ENCODE peak calls at places on chromosome 2, in eight cellular contexts. H is GM23338, T is HCT116, V is K562, S is endothelial cell of umbilical vein, G is HepG2, Z is GM12878, W is H1. B is an unnamed sample.

GRCh38 chr2:5954509-5954908 is 262.3 kb downstream of the SOX11 start:
- DNase-seq in H (no peak), S (no peak), W (no peak), Z (no peak), V (no peak), G (no peak), T (no peak), B (no peak)

GRCh38 chr2:14910659-14911058 is 278.1 kb downstream of the LRATD1 start:
- DNase-seq in Z (no peak), W (no peak), V (no peak), G (no peak), S (no peak), T (no peak), H (no peak), B (no peak)

GRCh38 chr2:86580560-86580959 is 17.3 kb upstream of the CHMP3 start:
- DNase-seq in S (no peak), H (no peak), T (no peak), G (no peak), V (no peak), Z (no peak), W (no peak), B (no peak)

GRCh38 chr2:162243305-162243693 is at the start of gene FAP:
- DNase-seq in V (no peak), T (no peak), Z (no peak), S (peak), W (no peak), H (no peak), G (no peak), B (no peak)

GRCh38 chr2:217086038-217086522 is 226.2 kb upstream of the TNP1 start:
- DNase-seq in T (no peak), W (no peak), S (no peak), Z (no peak), H (no peak), V (no peak), G (no peak), B (no peak)

GRCh38 chr2:217331577-217332139 is 471.8 kb upstream of the TNP1 start:
- DNase-seq in S (peak), H (peak), T (no peak), G (peak), V (no peak), W (no peak), Z (no peak), B (no peak)

GRCh38 chr2:118967124-118967880 is 25.3 kb downstream of the MARCO start:
- DNase-seq in S (no peak), W (peak), T (no peak), H (no peak), Z (no peak), G (no peak), V (no peak), B (no peak)

GRCh38 chr2:161369311-161369710 is 46.8 kb upstream of the TBR1 start:
- DNase-seq in S (no peak), V (no peak), G (no peak), T (no peak), W (no peak), Z (no peak), H (peak), B (peak)

GRCh38 chr2:85712849-85713612 is 18.9 kb downstream of the GNLY start:
- DNase-seq in W (no peak), Z (no peak), V (no peak), G (no peak), T (no peak), H (no peak), S (peak), B (no peak)

GRCh38 chr2:101076581-101076980 is 74.5 kb downstream of the RPL31 start:
- DNase-seq in T (no peak), V (no peak), G (no peak), Z (no peak), W (no peak), H (no peak), S (no peak), B (no peak)
- TF ChIP-seq POLR2AphosphoS5 in T (no peak), V (no peak), G (no peak), Z (no peak), W (no peak), H (no peak), S (no peak), B (no peak)

DNA sequence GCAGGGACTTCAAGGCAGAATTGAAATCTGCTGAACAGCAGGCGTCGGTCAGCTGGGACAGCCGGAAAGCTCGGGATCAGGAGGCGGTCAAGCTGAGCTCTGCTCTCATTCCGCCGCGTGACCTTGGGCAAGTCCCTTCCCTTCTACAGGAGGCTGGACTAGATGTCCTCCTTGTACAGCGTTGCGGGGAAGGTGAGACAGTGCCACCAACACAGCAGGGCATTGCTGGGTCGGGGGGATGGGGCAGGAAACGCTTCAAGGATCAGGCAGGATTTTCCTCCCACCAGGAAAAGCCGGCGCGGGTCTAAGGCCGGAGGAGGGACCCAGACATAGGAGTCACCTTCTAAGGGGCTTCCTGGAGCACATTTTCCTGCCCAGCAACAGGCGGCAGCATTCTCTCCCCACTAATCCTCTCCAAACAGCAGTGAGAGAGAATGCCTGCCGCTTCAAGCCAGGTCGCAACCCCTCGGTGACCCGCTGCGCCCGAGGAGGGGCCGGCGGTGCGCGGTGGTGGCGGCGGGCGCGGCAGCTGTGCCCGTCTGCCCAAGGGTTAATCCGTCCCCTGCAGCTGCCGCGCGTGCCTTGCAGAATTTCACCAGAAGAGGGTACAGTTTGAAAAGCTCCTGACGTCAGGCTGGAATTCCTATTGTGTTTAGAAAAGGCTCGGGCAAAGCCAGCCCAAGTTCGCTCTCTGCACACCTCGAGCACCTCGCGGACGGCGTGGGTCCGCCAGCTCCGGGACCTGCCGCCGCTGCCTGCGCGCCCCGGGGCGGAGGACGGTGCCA is at the start of gene KCNF1:
- DNase-seq in Z (no peak), T (no peak), W (no peak), H (peak), G (peak), V (no peak), S (peak), B (no peak)
- TF ChIP-seq EZH2 in Z (no peak), T (no peak), W (peak), H (peak), G (peak), V (no peak), S (no peak), B (no peak)

GRCh38 chr2:230946429-230947234 is 21.6 kb upstream of the GPR55 start:
- DNase-seq in Z (no peak), S (no peak), G (no peak), T (no peak), W (no peak), V (no peak), H (no peak), B (no peak)
- TF ChIP-seq POLR2AphosphoS5 in Z (peak), S (no peak), G (no peak), T (no peak), W (no peak), V (no peak), H (no peak), B (no peak)

GRCh38 chr2:72145658-72146329 is 1.9 kb downstream of the CYP26B1 start:
- DNase-seq in H (peak), W (peak), T (no peak), V (no peak), G (no peak), S (no peak), Z (no peak), B (no peak)

GRCh38 chr2:72147303-72147970 is at the start of gene CYP26B1:
- DNase-seq in S (peak), Z (no peak), W (peak), T (no peak), G (no peak), H (peak), V (no peak), B (no peak)

GRCh38 chr2:72147971-72148369 is 308 bp upstream of the CYP26B1 start:
- DNase-seq in G (no peak), Z (no peak), W (no peak), T (no peak), H (no peak), V (no peak), S (no peak), B (no peak)

GRCh38 chr2:72144746-72145657 is 2.7 kb downstream of the CYP26B1 start:
- DNase-seq in H (peak), T (peak), Z (no peak), S (peak), V (no peak), W (peak), G (peak), B (peak)

DNA sequence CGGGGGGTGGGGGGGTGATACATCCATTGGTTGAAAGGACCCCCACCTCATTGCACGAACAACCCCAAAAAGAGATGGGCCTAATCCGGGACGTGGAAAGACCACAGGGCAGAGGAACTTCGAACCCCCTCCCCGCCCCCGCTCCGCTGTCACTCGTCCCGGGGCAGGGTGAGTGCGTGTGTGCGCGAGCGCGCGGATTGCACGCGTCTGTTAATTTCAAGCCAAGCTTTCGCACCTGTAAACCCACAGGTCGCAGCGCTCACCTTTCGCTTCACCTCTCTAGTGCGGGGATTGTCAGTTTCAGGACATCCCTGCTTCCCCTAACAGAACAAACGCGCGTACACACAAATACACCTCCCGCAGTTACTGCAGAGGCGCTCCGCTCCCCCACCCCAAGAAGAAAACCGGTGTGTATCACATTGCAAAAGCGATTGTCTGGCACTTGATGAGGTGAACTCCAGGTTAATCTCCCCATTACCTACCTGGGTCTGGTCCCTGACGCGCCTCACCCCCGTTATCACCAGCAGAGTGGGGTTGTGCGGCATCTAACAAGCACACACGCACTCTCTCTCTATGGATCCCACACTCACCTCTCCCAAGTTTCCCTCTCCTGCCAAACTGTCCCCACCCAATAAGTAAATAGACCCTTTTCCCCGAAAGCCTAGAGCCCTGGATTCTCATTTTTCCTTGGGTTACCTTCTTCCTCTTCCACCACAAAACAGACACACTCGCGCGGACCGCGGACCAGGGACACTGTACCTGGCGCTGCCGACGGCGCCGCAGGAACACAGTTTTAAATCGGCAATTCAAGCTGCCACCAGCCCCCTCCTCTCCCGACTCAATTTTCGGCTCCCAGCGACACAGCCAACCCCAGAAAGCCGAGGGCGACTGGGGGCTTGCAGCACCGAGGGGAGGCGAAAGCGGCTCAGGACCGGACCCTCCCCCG is 1.0 kb downstream of the CYP26B1 start:
- DNase-seq in Z (no peak), S (peak), G (no peak), H (peak), T (no peak), W (peak), V (no peak), B (no peak)
- TF ChIP-seq EZH2 in Z (no peak), S (peak), G (peak), H (peak), T (no peak), W (peak), V (no peak), B (no peak)

GRCh38 chr2:120829633-120830025 is 94.0 kb downstream of the GLI2 start:
- DNase-seq in V (no peak), H (no peak), T (no peak), S (no peak), Z (no peak), G (no peak), W (no peak), B (no peak)

GRCh38 chr2:120828066-120828465 is 92.4 kb downstream of the GLI2 start:
- DNase-seq in S (no peak), H (no peak), Z (no peak), V (no peak), G (no peak), T (no peak), W (no peak), B (no peak)

GRCh38 chr2:120830096-120830830 is 94.6 kb downstream of the GLI2 start:
- DNase-seq in G (no peak), S (no peak), Z (no peak), W (no peak), T (no peak), H (no peak), V (no peak), B (no peak)

GRCh38 chr2:120831106-120831505 is 95.4 kb downstream of the GLI2 start:
- DNase-seq in S (no peak), W (no peak), Z (no peak), G (no peak), T (no peak), H (no peak), V (no peak), B (no peak)

DNA sequence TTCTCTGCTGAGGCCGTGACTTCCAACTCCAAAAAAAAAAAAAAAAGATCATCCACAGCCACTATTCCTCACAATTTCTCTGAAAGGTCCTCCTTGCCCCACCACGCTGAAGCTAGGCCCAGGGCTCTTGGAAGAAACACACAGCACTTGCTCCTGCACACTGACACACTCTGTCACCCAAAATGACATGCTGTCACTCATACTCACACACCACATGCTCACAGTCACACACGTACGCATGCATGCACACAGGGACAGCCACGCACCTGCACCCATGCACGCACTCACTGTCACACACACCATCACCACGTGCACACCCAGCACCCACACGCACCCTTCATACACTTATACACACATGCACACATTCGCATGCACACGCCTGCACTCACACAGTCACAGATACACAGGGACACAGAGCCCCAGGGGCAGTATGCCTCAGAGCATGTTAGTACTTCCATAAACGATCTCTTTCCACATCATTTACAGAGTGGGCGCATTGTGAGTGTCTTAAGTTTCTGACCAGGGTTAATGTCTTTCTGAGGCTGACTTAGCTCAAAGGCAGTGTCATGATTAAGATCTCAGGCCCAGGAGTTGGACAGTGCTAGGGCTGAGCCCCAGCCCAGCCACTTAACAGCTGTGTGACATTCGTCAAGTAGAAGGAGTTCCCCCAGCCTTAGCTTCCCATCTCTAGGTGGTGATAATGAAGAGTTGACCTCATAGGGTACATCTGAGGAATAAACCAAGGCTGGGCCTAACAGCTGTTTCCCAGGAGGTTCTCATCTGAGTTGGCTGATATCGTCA is 93.4 kb downstream of the GLI2 start:
- DNase-seq in T (no peak), H (no peak), W (no peak), G (no peak), V (no peak), Z (no peak), S (no peak), B (no peak)
- TF ChIP-seq POLR2AphosphoS5 in T (no peak), H (no peak), W (no peak), G (no peak), V (no peak), Z (no peak), S (no peak), B (no peak)

DNA sequence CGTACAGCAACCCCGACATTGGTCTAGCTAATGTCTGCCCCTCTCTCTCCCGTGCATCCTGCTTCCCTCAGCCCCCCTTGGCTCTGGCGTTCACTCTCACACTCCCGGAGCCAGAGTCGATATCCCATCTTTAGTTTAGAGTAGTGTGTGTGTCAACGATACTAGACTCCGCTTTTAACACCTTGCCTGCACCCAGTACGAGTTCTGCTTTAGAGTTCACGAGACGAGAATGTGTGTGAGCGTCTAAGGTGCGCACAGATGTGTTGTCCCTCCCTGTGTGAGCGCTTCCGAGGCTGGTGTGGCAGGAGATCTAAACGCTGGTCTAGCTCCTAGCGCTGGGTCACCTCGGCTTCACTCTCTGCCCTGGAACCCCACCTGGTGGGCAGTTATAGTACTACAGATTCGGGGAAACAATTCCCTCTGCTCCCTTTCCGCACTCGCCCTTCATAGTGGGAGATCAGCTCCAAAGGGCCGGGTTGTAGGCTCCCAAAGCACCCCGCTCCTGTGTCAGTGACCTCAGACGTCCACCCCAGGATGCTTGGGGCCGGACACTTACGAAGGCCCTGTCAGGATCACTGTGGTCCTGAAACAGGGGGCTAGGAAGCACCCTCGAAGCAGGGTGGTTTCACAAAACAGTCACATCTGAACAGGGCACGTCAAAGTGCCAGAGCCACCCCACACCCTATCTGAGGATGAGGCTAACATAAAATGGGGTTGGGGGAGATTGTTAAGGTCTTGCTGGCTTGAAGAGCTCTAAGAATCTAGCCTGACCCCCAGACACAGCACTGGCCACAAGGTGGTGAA is 2.7 kb upstream of the CYP26B1 start:
- DNase-seq in S (peak), V (peak), T (peak), G (peak), Z (peak), W (peak), H (peak), B (peak)
- TF ChIP-seq EZH2 in S (no peak), V (no peak), T (no peak), G (peak), Z (peak), W (peak), H (peak), B (no peak)

B was measured in SK-N-MC.